ENCODE peak calls at places on chromosome 15, in seven cellular contexts. Z is breast epithelium, Q is A549, S is K562, A is cardiac fibroblast, F is AG10803, N is left ventricle myocardium inferior. B is an unnamed sample.
A peak's percentile ranks its signal among the peaks of the same experiment; 100 is the strongest.

GRCh38 chr15:79450648-79451047 is 18.5 kb downstream of the MINAR1 start:
- DNase-seq in N (no peak), A (no peak), F (no peak), Q (no peak), Z (no peak), S (peak; percentile 13), B (no peak)

GRCh38 chr15:36894062-36894461 is 206.3 kb downstream of the MEIS2 start:
- DNase-seq in N (no peak), F (no peak), Z (no peak), S (no peak), A (no peak), Q (no peak), B (no peak)

GRCh38 chr15:76209523-76209922 is 101.7 kb downstream of the ETFA start:
- DNase-seq in Z (no peak), N (no peak), F (no peak), A (no peak), S (no peak), Q (no peak), B (no peak)

GRCh38 chr15:55742927-55743614 is at the start of gene PRTG:
- DNase-seq in Z (peak; percentile 71), S (peak; percentile 27), N (peak; percentile 81), Q (peak; percentile 92), A (peak; percentile 74), F (peak; percentile 42), B (peak; percentile 81)

GRCh38 chr15:37758412-37758811 is 176.0 kb upstream of the TMCO5A start:
- DNase-seq in S (no peak), A (no peak), N (no peak), Z (no peak), Q (no peak), F (no peak), B (no peak)

GRCh38 chr15:67240235-67241131 is 14.0 kb downstream of the AAGAB start:
- DNase-seq in Z (no peak), N (no peak), S (no peak), Q (peak; percentile 57), A (peak; percentile 6), F (no peak), B (no peak)

GRCh38 chr15:99324082-99324620 is 72.9 kb downstream of the LRRC28 start:
- DNase-seq in A (peak; percentile 93), Z (no peak), F (peak; percentile 76), Q (peak; percentile 92), N (no peak), S (no peak), B (no peak)

GRCh38 chr15:52098328-52098727 is 14.2 kb downstream of the BCL2L10 start:
- DNase-seq in A (no peak), S (no peak), F (no peak), N (no peak), Q (no peak), Z (no peak), B (no peak)

GRCh38 chr15:41581110-41581509 is 22.1 kb downstream of the TYRO3 start:
- DNase-seq in A (peak; percentile 22), Q (peak; percentile 31), S (peak; percentile 27), N (no peak), F (no peak), Z (no peak), B (no peak)
- TF ChIP-seq CTCF in A (peak; percentile 9), Q (no peak), S (peak; percentile 68), N (no peak), F (peak; percentile 25), Z (no peak), B (no peak)

GRCh38 chr15:100923902-100924301 is 4.7 kb downstream of the LRRK1 start:
- DNase-seq in N (no peak), Q (no peak), S (no peak), A (no peak), F (no peak), Z (no peak), B (no peak)
- TF ChIP-seq CTCF in N (no peak), Q (no peak), S (no peak), A (no peak), F (no peak), Z (no peak), B (no peak)

GRCh38 chr15:85671156-85671555 is 123.6 kb downstream of the KLHL25 start:
- DNase-seq in N (no peak), A (no peak), F (peak; percentile 14), Q (no peak), S (no peak), Z (no peak), B (no peak)

GRCh38 chr15:85676332-85676731 is 118.4 kb downstream of the KLHL25 start:
- DNase-seq in Q (no peak), Z (no peak), N (no peak), F (no peak), S (no peak), A (no peak), B (no peak)

GRCh38 chr15:85667491-85668424 is 127.0 kb downstream of the KLHL25 start:
- DNase-seq in F (peak; percentile 99), A (peak; percentile 99), Z (no peak), S (no peak), N (no peak), Q (peak; percentile 95), B (no peak)

GRCh38 chr15:85672338-85673097 is 122.2 kb downstream of the KLHL25 start:
- DNase-seq in N (no peak), F (peak; percentile 50), Z (no peak), S (no peak), A (no peak), Q (no peak), B (no peak)

DNA sequence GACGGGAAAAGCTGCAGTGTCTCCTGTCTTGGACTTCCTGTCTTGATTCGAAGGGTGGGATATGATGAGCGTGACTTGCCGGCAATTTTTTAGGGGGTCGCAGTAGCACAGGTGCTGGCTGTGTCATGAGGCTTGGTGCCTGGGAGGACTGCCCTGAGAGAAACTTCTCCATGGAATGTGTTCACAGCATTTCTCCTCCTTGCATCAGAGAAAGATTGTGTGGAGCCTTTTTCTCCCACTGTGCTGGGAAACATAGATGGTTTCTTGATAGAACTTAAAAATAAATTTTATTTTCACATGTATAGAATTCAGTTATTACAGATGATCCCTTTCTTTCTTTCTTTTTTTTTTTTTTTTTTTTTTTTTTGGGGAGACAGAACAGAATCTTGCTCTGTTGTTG is 121.4 kb downstream of the KLHL25 start:
- DNase-seq in S (no peak), Z (no peak), Q (no peak), N (no peak), F (peak; percentile 68), A (no peak), B (no peak)
- TF ChIP-seq CTCF in S (no peak), Z (no peak), Q (no peak), N (no peak), F (no peak), A (no peak), B (no peak)

DNA sequence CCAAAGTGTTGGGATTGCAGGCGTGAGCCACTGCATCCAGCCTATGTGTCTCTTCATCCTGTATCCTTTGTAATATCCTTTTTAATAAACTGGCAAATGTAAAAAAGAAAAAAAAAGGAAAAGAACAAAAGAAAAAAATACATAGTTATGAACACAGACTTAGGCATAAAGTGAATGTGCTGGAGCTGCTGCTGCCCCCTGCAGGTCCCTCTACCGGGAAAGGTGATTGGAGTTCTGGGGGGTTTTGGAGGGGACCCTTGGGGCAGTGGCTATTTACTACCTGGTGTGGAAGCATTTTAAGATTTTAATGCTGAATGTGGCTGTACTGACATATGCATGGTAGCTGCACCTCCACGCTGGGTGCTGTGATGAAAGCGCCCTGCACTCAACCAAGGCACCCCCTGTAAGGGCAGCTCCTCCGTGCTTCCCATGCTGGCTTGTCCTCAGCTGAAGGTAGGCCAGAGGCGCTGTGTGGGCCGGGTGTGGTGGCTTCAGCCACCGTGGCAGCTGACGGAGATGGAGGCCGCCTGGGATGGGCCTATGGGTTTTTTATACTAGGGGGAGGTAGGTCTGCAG is 49.9 kb downstream of the RPLP1 start:
- DNase-seq in S (no peak), F (no peak), N (no peak), Q (no peak), Z (no peak), A (no peak), B (no peak)
- TF ChIP-seq CTCF in S (peak; percentile 31), F (peak; percentile 17), N (peak; percentile 38), Q (peak; percentile 21), Z (no peak), A (peak; percentile 16), B (no peak)

GRCh38 chr15:89666858-89667705 is 11.8 kb upstream of the KIF7 start:
- DNase-seq in S (no peak), Q (no peak), N (no peak), A (no peak), F (no peak), Z (no peak), B (peak; percentile 54)
- TF ChIP-seq CTCF in S (no peak), Q (no peak), N (no peak), A (no peak), F (no peak), Z (no peak), B (no peak)

DNA sequence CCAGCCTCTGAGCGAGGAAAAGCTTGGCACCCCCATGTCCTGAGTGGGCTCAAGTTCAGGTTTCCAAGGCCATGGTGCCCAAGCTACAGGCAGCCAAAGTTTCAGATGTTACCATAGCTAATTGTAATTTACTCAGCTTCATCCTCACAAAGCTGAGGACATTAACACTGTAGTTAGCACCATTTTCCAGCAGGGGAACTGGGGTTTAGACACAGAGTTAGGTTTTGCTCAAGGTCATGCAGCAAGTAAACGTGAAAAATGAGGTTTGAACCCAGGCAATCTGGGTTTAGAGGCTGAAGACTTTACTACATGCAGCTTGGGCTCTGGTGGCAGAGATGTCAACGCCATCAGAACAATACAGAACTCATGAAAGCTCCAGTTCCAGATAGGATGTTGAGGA is 199.0 kb downstream of the TJP1 start:
- DNase-seq in A (no peak), Q (no peak), S (no peak), N (no peak), Z (no peak), F (no peak), B (no peak)
- TF ChIP-seq CTCF in A (no peak), Q (no peak), S (no peak), N (no peak), Z (no peak), F (no peak), B (no peak)

DNA sequence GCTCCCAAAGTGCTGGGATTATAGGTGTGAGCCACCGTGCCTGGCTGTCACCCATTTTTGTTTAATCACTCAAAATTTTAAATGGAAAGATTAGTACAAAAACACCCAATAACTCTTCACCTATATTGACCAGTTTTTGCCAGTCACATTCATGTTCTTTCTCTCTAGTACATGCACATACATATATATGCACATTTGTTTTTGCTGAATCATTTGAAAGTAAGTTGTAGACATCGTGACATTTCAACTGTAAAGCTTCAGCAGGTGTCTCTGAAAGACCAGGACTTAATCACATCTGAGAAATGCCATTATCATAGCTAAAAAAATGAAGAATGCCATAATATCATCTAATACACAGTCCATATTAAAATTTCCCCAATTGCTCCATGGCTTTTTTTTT is 6.5 kb upstream of the SEMA4B start:
- DNase-seq in Q (no peak), F (no peak), S (no peak), Z (no peak), A (no peak), N (no peak), B (no peak)
- TF ChIP-seq CTCF in Q (no peak), F (no peak), S (no peak), Z (no peak), A (no peak), N (no peak), B (no peak)

B was measured in sigmoid colon.